ENCODE peak calls at places on chromosomes 7 and 10, in four cellular contexts. A is A549, L is HepG2, P is K562. F is an unnamed sample.
A peak's percentile ranks its signal among the peaks of the same experiment; 100 is the strongest.

GRCh38 chr10:98420786-98421185 is 5.8 kb upstream of the PYROXD2 start:
- DNase-seq in L (no peak), P (no peak), A (no peak), F (no peak)

GRCh38 chr7:141218941-141219340 is 145.1 kb downstream of the TMEM178B start:
- DNase-seq in P (no peak), A (no peak), L (no peak), F (no peak)

GRCh38 chr10:61992683-61993629 is 91.5 kb downstream of the ARID5B start:
- DNase-seq in L (no peak), P (no peak), A (peak; percentile 50), F (no peak)

GRCh38 chr7:29606287-29606721 is 42.7 kb downstream of the PRR15 start:
- DNase-seq in P (peak; percentile 43), L (peak; percentile 64), A (peak; percentile 65), F (no peak)

GRCh38 chr10:99344715-99345114 is 15.6 kb downstream of the CNNM1 start:
- DNase-seq in L (no peak), A (peak; percentile 84), P (no peak), F (no peak)

GRCh38 chr10:13629116-13629515 is 42.4 kb downstream of the PRPF18 start:
- DNase-seq in A (no peak), P (no peak), L (no peak), F (no peak)

GRCh38 chr10:88150338-88150737 is 286.9 kb downstream of the PTEN start:
- DNase-seq in P (no peak), L (no peak), A (peak; percentile 74), F (no peak)

GRCh38 chr10:17219024-17219423 is 9.0 kb upstream of the VIM start:
- DNase-seq in A (no peak), L (no peak), P (no peak), F (no peak)

GRCh38 chr7:101538596-101539459 is 90.3 kb downstream of the MYL10 start:
- DNase-seq in L (peak; percentile 34), P (peak; percentile 90), A (peak; percentile 66), F (peak; percentile 80)

GRCh38 chr7:74544706-74545469 is 91.2 kb downstream of the GTF2IRD1 start:
- DNase-seq in P (peak; percentile 71), L (peak; percentile 44), A (peak; percentile 76), F (peak; percentile 65)

GRCh38 chr10:71211053-71211452 is 1.3 kb upstream of the UNC5B start:
- DNase-seq in A (no peak), L (no peak), P (no peak), F (no peak)

GRCh38 chr10:10526846-10527245 is 490.8 kb upstream of the CELF2 start:
- DNase-seq in A (no peak), P (no peak), L (no peak), F (no peak)

GRCh38 chr10:65482848-65483247 is 1443.0 kb upstream of the LRRTM3 start:
- DNase-seq in L (no peak), A (no peak), P (no peak), F (no peak)

GRCh38 chr7:130913721-130914588 is 179.9 kb upstream of the KLF14 start:
- DNase-seq in A (no peak), L (no peak), P (no peak), F (no peak)
- TF ChIP-seq HMGXB4 in A (no peak), L (no peak), P (no peak), F (no peak)

DNA sequence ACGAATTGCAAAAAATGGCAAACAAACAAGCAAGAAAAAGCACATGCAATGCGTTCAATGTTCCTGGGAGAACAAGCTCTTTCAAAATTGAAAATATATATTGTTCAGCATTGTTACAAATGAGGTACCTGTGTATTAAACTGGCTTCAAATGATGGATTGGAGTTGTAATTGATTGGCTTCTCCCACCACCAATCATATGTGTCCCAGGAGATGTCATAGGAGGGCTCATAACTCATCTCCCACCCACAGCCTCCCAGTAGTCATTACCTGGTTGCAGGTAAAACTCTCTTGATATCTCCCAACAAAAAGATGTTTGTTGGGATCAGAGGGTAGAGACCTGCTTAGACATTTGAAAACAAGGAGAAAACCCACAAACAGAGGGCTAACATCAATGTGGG is 302.9 kb downstream of the BAMBI start:
- DNase-seq in A (no peak), P (no peak), L (no peak), F (no peak)
- TF ChIP-seq HMGXB4 in A (no peak), P (no peak), L (no peak), F (no peak)

GRCh38 chr10:95457319-95457886 is 103.8 kb downstream of the SORBS1 start:
- DNase-seq in P (no peak), A (no peak), L (peak; percentile 80), F (no peak)

GRCh38 chr10:95458824-95459223 is 102.3 kb downstream of the SORBS1 start:
- DNase-seq in P (no peak), L (no peak), A (no peak), F (no peak)

GRCh38 chr10:95456486-95456885 is 104.7 kb downstream of the SORBS1 start:
- DNase-seq in A (no peak), L (no peak), P (no peak), F (no peak)

GRCh38 chr10:95459446-95459845 is 101.7 kb downstream of the SORBS1 start:
- DNase-seq in A (no peak), L (peak; percentile 58), P (no peak), F (no peak)

DNA sequence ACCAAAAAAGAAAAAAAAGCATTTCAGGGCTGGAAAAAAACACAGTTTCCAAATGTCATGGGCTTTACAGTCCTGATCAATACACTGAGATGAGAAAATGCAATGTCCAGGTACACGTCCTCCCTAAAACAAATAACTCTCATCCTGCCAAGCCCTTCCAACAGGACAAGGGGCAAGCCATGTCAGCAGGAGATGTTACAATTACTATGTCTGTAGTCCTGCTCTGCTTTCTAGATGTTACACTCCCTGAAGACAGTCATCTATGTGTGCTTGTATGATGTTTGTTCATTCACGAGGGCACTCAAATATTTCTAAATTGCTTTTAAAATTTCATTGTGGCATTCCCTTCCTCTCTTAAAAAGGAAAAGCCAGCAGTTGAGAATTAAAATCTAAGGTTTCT is 103.2 kb downstream of the SORBS1 start:
- DNase-seq in L (peak; percentile 70), P (no peak), A (no peak), F (no peak)
- TF ChIP-seq HMGXB4 in L (peak; percentile 51), P (no peak), A (no peak), F (no peak)

DNA sequence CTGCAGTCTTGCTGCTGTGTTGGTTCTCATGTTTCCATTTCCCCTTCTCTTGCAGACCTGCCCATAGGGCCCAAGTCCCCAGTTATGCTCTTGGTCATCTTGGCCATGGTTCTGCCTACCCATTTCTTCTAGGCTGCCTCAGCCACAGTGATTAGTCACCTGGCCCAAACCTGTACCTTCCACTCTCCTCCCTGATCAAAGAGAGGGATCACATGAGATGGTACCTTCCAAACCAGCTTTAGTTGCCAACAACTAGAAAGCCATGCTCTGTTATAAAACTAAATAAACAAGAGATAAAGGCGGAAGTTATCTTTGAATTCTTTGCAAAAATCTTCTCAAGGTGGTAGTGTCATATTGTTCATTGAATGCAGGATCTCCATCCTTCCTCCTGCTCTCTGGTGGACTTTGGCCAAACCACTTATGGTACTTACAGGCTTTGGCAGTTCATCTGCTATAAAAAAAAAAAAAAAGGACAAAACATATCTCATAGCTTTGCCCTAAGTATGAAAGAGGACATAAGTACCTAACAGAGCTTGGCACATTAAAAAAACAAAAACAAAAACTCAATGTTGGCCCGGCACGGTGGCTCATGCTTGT is 25.8 kb downstream of the TACC2 start:
- DNase-seq in A (no peak), L (peak; percentile 55), P (no peak), F (no peak)
- TF ChIP-seq HMGXB4 in A (no peak), L (no peak), P (no peak), F (no peak)

F was measured in WTC11.